ENCODE peak calls at places on chromosomes 3 and 15, in ten cellular contexts. One of them, this sample, is unnamed.

GRCh38 chr3:139676634-139677197 is 1.1 kb downstream of the NMNAT3 start:
- DNase-seq in body of pancreas: no peak
- DNase-seq in Daoy: no peak
- DNase-seq in amniotic epithelial cell: no peak
- DNase-seq in neural crest cell: no peak
- DNase-seq in CD4-positive, alpha-beta T cell: no peak
- DNase-seq in Kasumi-1: peak
- DNase-seq in activated CD4-positive, alpha-beta T cell treated with anti-CD3 and anti-CD28 coated beads, Interleukin-2, amount 50 U/mL, for 1 hour: no peak
- DNase-seq in GM20000: no peak
- DNase-seq in NCI-H1417: no peak
- DNase-seq in this sample: no peak

GRCh38 chr15:55775316-55775715 is 32.4 kb upstream of the PRTG start:
- DNase-seq in body of pancreas: no peak
- DNase-seq in Daoy: no peak
- DNase-seq in amniotic epithelial cell: no peak
- DNase-seq in neural crest cell: peak
- DNase-seq in CD4-positive, alpha-beta T cell: no peak
- DNase-seq in Kasumi-1: no peak
- DNase-seq in activated CD4-positive, alpha-beta T cell treated with anti-CD3 and anti-CD28 coated beads, Interleukin-2, amount 50 U/mL, for 1 hour: no peak
- DNase-seq in GM20000: no peak
- DNase-seq in NCI-H1417: peak
- DNase-seq in this sample: no peak

GRCh38 chr3:170233532-170233931 is 11.3 kb downstream of the PRKCI start:
- DNase-seq in body of pancreas: no peak
- DNase-seq in Daoy: no peak
- DNase-seq in amniotic epithelial cell: peak
- DNase-seq in neural crest cell: no peak
- DNase-seq in CD4-positive, alpha-beta T cell: no peak
- DNase-seq in Kasumi-1: no peak
- DNase-seq in activated CD4-positive, alpha-beta T cell treated with anti-CD3 and anti-CD28 coated beads, Interleukin-2, amount 50 U/mL, for 1 hour: no peak
- DNase-seq in GM20000: no peak
- DNase-seq in NCI-H1417: no peak
- DNase-seq in this sample: no peak

GRCh38 chr15:26889298-26889898 is 22.5 kb downstream of the GABRA5 start:
- DNase-seq in body of pancreas: peak
- DNase-seq in Daoy: peak
- DNase-seq in amniotic epithelial cell: peak
- DNase-seq in neural crest cell: peak
- DNase-seq in CD4-positive, alpha-beta T cell: peak
- DNase-seq in Kasumi-1: peak
- DNase-seq in activated CD4-positive, alpha-beta T cell treated with anti-CD3 and anti-CD28 coated beads, Interleukin-2, amount 50 U/mL, for 1 hour: peak
- DNase-seq in GM20000: peak
- DNase-seq in NCI-H1417: peak
- DNase-seq in this sample: peak

GRCh38 chr15:95887666-95888480 is 442.6 kb upstream of the NR2F2 start:
- DNase-seq in body of pancreas: no peak
- DNase-seq in Daoy: no peak
- DNase-seq in amniotic epithelial cell: peak
- DNase-seq in neural crest cell: no peak
- DNase-seq in CD4-positive, alpha-beta T cell: no peak
- DNase-seq in Kasumi-1: no peak
- DNase-seq in activated CD4-positive, alpha-beta T cell treated with anti-CD3 and anti-CD28 coated beads, Interleukin-2, amount 50 U/mL, for 1 hour: no peak
- DNase-seq in GM20000: no peak
- DNase-seq in NCI-H1417: no peak
- DNase-seq in this sample: no peak

GRCh38 chr15:75353604-75354003 is 6.8 kb downstream of the NEIL1 start:
- DNase-seq in body of pancreas: no peak
- DNase-seq in Daoy: no peak
- DNase-seq in amniotic epithelial cell: no peak
- DNase-seq in neural crest cell: no peak
- DNase-seq in CD4-positive, alpha-beta T cell: no peak
- DNase-seq in Kasumi-1: no peak
- DNase-seq in activated CD4-positive, alpha-beta T cell treated with anti-CD3 and anti-CD28 coated beads, Interleukin-2, amount 50 U/mL, for 1 hour: no peak
- DNase-seq in GM20000: no peak
- DNase-seq in NCI-H1417: no peak
- DNase-seq in this sample: no peak

GRCh38 chr15:47812436-47813109 is 95.3 kb downstream of the SEMA6D start:
- DNase-seq in body of pancreas: no peak
- DNase-seq in Daoy: no peak
- DNase-seq in amniotic epithelial cell: peak
- DNase-seq in neural crest cell: no peak
- DNase-seq in CD4-positive, alpha-beta T cell: no peak
- DNase-seq in Kasumi-1: no peak
- DNase-seq in activated CD4-positive, alpha-beta T cell treated with anti-CD3 and anti-CD28 coated beads, Interleukin-2, amount 50 U/mL, for 1 hour: no peak
- DNase-seq in GM20000: peak
- DNase-seq in NCI-H1417: no peak
- DNase-seq in this sample: no peak

GRCh38 chr15:74213858-74214284 is 11.3 kb upstream of the STRA6 start:
- DNase-seq in body of pancreas: no peak
- DNase-seq in Daoy: no peak
- DNase-seq in amniotic epithelial cell: no peak
- DNase-seq in neural crest cell: peak
- DNase-seq in CD4-positive, alpha-beta T cell: no peak
- DNase-seq in Kasumi-1: no peak
- DNase-seq in activated CD4-positive, alpha-beta T cell treated with anti-CD3 and anti-CD28 coated beads, Interleukin-2, amount 50 U/mL, for 1 hour: no peak
- DNase-seq in GM20000: no peak
- DNase-seq in NCI-H1417: peak
- DNase-seq in this sample: no peak

GRCh38 chr3:113212845-113213375 is 1.6 kb downstream of the BOC start:
- DNase-seq in body of pancreas: no peak
- DNase-seq in Daoy: peak
- DNase-seq in amniotic epithelial cell: no peak
- DNase-seq in neural crest cell: no peak
- DNase-seq in CD4-positive, alpha-beta T cell: no peak
- DNase-seq in Kasumi-1: no peak
- DNase-seq in activated CD4-positive, alpha-beta T cell treated with anti-CD3 and anti-CD28 coated beads, Interleukin-2, amount 50 U/mL, for 1 hour: no peak
- DNase-seq in GM20000: no peak
- DNase-seq in NCI-H1417: no peak
- DNase-seq in this sample: no peak

GRCh38 chr3:171173732-171174131 is 147.2 kb upstream of the SLC2A2 start:
- DNase-seq in body of pancreas: peak
- DNase-seq in Daoy: no peak
- DNase-seq in amniotic epithelial cell: peak
- DNase-seq in neural crest cell: no peak
- DNase-seq in CD4-positive, alpha-beta T cell: no peak
- DNase-seq in Kasumi-1: peak
- DNase-seq in activated CD4-positive, alpha-beta T cell treated with anti-CD3 and anti-CD28 coated beads, Interleukin-2, amount 50 U/mL, for 1 hour: no peak
- DNase-seq in GM20000: peak
- DNase-seq in NCI-H1417: no peak
- DNase-seq in this sample: no peak

GRCh38 chr15:49495993-49496747 is 73.1 kb downstream of the FGF7 start:
- DNase-seq in body of pancreas: no peak
- DNase-seq in Daoy: no peak
- DNase-seq in amniotic epithelial cell: peak
- DNase-seq in neural crest cell: no peak
- DNase-seq in CD4-positive, alpha-beta T cell: no peak
- DNase-seq in Kasumi-1: no peak
- DNase-seq in activated CD4-positive, alpha-beta T cell treated with anti-CD3 and anti-CD28 coated beads, Interleukin-2, amount 50 U/mL, for 1 hour: no peak
- DNase-seq in GM20000: no peak
- DNase-seq in NCI-H1417: no peak
- DNase-seq in this sample: no peak

GRCh38 chr3:166743463-166744134 is 636.5 kb downstream of the ZBBX start:
- DNase-seq in body of pancreas: no peak
- DNase-seq in Daoy: no peak
- DNase-seq in amniotic epithelial cell: no peak
- DNase-seq in neural crest cell: no peak
- DNase-seq in CD4-positive, alpha-beta T cell: no peak
- DNase-seq in Kasumi-1: no peak
- DNase-seq in activated CD4-positive, alpha-beta T cell treated with anti-CD3 and anti-CD28 coated beads, Interleukin-2, amount 50 U/mL, for 1 hour: no peak
- DNase-seq in GM20000: no peak
- DNase-seq in NCI-H1417: no peak
- DNase-seq in this sample: no peak

GRCh38 chr3:179196098-179196497 is 47.9 kb downstream of the PIK3CA start:
- DNase-seq in body of pancreas: no peak
- DNase-seq in Daoy: peak
- DNase-seq in amniotic epithelial cell: peak
- DNase-seq in neural crest cell: no peak
- DNase-seq in CD4-positive, alpha-beta T cell: no peak
- DNase-seq in Kasumi-1: no peak
- DNase-seq in activated CD4-positive, alpha-beta T cell treated with anti-CD3 and anti-CD28 coated beads, Interleukin-2, amount 50 U/mL, for 1 hour: no peak
- DNase-seq in GM20000: peak
- DNase-seq in NCI-H1417: no peak
- DNase-seq in this sample: no peak

GRCh38 chr3:17158941-17159682 is 274.4 kb downstream of the PLCL2 start:
- DNase-seq in body of pancreas: no peak
- DNase-seq in Daoy: no peak
- DNase-seq in amniotic epithelial cell: peak
- DNase-seq in neural crest cell: no peak
- DNase-seq in CD4-positive, alpha-beta T cell: no peak
- DNase-seq in Kasumi-1: no peak
- DNase-seq in activated CD4-positive, alpha-beta T cell treated with anti-CD3 and anti-CD28 coated beads, Interleukin-2, amount 50 U/mL, for 1 hour: no peak
- DNase-seq in GM20000: no peak
- DNase-seq in NCI-H1417: no peak
- DNase-seq in this sample: no peak

GRCh38 chr3:188901126-188901525 is 270.6 kb upstream of the TPRG1 start:
- DNase-seq in body of pancreas: no peak
- DNase-seq in Daoy: peak
- DNase-seq in amniotic epithelial cell: no peak
- DNase-seq in neural crest cell: no peak
- DNase-seq in CD4-positive, alpha-beta T cell: no peak
- DNase-seq in Kasumi-1: no peak
- DNase-seq in activated CD4-positive, alpha-beta T cell treated with anti-CD3 and anti-CD28 coated beads, Interleukin-2, amount 50 U/mL, for 1 hour: no peak
- DNase-seq in GM20000: no peak
- DNase-seq in NCI-H1417: no peak
- DNase-seq in this sample: no peak

GRCh38 chr3:175329373-175329772 is 470.2 kb downstream of the NAALADL2 start:
- DNase-seq in body of pancreas: no peak
- DNase-seq in Daoy: no peak
- DNase-seq in amniotic epithelial cell: no peak
- DNase-seq in neural crest cell: no peak
- DNase-seq in CD4-positive, alpha-beta T cell: no peak
- DNase-seq in Kasumi-1: no peak
- DNase-seq in activated CD4-positive, alpha-beta T cell treated with anti-CD3 and anti-CD28 coated beads, Interleukin-2, amount 50 U/mL, for 1 hour: no peak
- DNase-seq in GM20000: no peak
- DNase-seq in NCI-H1417: no peak
- DNase-seq in this sample: no peak

GRCh38 chr3:129230311-129231019 is 18.9 kb upstream of the COPG1 start:
- DNase-seq in body of pancreas: no peak
- DNase-seq in Daoy: peak
- DNase-seq in amniotic epithelial cell: peak
- DNase-seq in neural crest cell: no peak
- DNase-seq in CD4-positive, alpha-beta T cell: no peak
- DNase-seq in Kasumi-1: peak
- DNase-seq in activated CD4-positive, alpha-beta T cell treated with anti-CD3 and anti-CD28 coated beads, Interleukin-2, amount 50 U/mL, for 1 hour: no peak
- DNase-seq in GM20000: no peak
- DNase-seq in NCI-H1417: no peak
- DNase-seq in this sample: no peak

GRCh38 chr15:79017953-79018352 is 72.6 kb downstream of the RASGRF1 start:
- DNase-seq in body of pancreas: no peak
- DNase-seq in Daoy: no peak
- DNase-seq in amniotic epithelial cell: no peak
- DNase-seq in neural crest cell: no peak
- DNase-seq in CD4-positive, alpha-beta T cell: no peak
- DNase-seq in Kasumi-1: no peak
- DNase-seq in activated CD4-positive, alpha-beta T cell treated with anti-CD3 and anti-CD28 coated beads, Interleukin-2, amount 50 U/mL, for 1 hour: no peak
- DNase-seq in GM20000: no peak
- DNase-seq in NCI-H1417: no peak
- DNase-seq in this sample: no peak

GRCh38 chr3:176595307-176595706 is 602.0 kb downstream of the TBL1XR1 start:
- DNase-seq in body of pancreas: no peak
- DNase-seq in Daoy: no peak
- DNase-seq in amniotic epithelial cell: peak
- DNase-seq in neural crest cell: no peak
- DNase-seq in CD4-positive, alpha-beta T cell: no peak
- DNase-seq in Kasumi-1: no peak
- DNase-seq in activated CD4-positive, alpha-beta T cell treated with anti-CD3 and anti-CD28 coated beads, Interleukin-2, amount 50 U/mL, for 1 hour: no peak
- DNase-seq in GM20000: no peak
- DNase-seq in NCI-H1417: no peak
- DNase-seq in this sample: no peak

GRCh38 chr3:160434071-160434470 is 15.5 kb downstream of the TRIM59 start:
- DNase-seq in body of pancreas: no peak
- DNase-seq in Daoy: no peak
- DNase-seq in amniotic epithelial cell: peak
- DNase-seq in neural crest cell: no peak
- DNase-seq in CD4-positive, alpha-beta T cell: no peak
- DNase-seq in Kasumi-1: no peak
- DNase-seq in activated CD4-positive, alpha-beta T cell treated with anti-CD3 and anti-CD28 coated beads, Interleukin-2, amount 50 U/mL, for 1 hour: no peak
- DNase-seq in GM20000: no peak
- DNase-seq in NCI-H1417: no peak
- DNase-seq in this sample: no peak

GRCh38 chr3:55607844-55608243 is 120.7 kb upstream of the WNT5A start:
- DNase-seq in body of pancreas: no peak
- DNase-seq in Daoy: no peak
- DNase-seq in amniotic epithelial cell: peak
- DNase-seq in neural crest cell: no peak
- DNase-seq in CD4-positive, alpha-beta T cell: no peak
- DNase-seq in Kasumi-1: no peak
- DNase-seq in activated CD4-positive, alpha-beta T cell treated with anti-CD3 and anti-CD28 coated beads, Interleukin-2, amount 50 U/mL, for 1 hour: no peak
- DNase-seq in GM20000: peak
- DNase-seq in NCI-H1417: peak
- DNase-seq in this sample: no peak

GRCh38 chr3:86988235-86988634 is 2.7 kb downstream of the VGLL3 start:
- DNase-seq in body of pancreas: no peak
- DNase-seq in Daoy: peak
- DNase-seq in amniotic epithelial cell: peak
- DNase-seq in neural crest cell: no peak
- DNase-seq in CD4-positive, alpha-beta T cell: no peak
- DNase-seq in Kasumi-1: no peak
- DNase-seq in activated CD4-positive, alpha-beta T cell treated with anti-CD3 and anti-CD28 coated beads, Interleukin-2, amount 50 U/mL, for 1 hour: no peak
- DNase-seq in GM20000: no peak
- DNase-seq in NCI-H1417: no peak
- DNase-seq in this sample: no peak

GRCh38 chr15:68644088-68644904 is 65.5 kb downstream of the CORO2B start:
- DNase-seq in body of pancreas: no peak
- DNase-seq in Daoy: peak
- DNase-seq in amniotic epithelial cell: peak
- DNase-seq in neural crest cell: no peak
- DNase-seq in CD4-positive, alpha-beta T cell: no peak
- DNase-seq in Kasumi-1: no peak
- DNase-seq in activated CD4-positive, alpha-beta T cell treated with anti-CD3 and anti-CD28 coated beads, Interleukin-2, amount 50 U/mL, for 1 hour: no peak
- DNase-seq in GM20000: no peak
- DNase-seq in NCI-H1417: no peak
- DNase-seq in this sample: no peak

GRCh38 chr3:32193101-32193500 is 45.4 kb upstream of the CMTM8 start:
- DNase-seq in body of pancreas: no peak
- DNase-seq in Daoy: no peak
- DNase-seq in amniotic epithelial cell: no peak
- DNase-seq in neural crest cell: no peak
- DNase-seq in CD4-positive, alpha-beta T cell: no peak
- DNase-seq in Kasumi-1: no peak
- DNase-seq in activated CD4-positive, alpha-beta T cell treated with anti-CD3 and anti-CD28 coated beads, Interleukin-2, amount 50 U/mL, for 1 hour: no peak
- DNase-seq in GM20000: no peak
- DNase-seq in NCI-H1417: no peak
- DNase-seq in this sample: no peak

GRCh38 chr3:60594025-60594424 is 657.2 kb downstream of the FHIT start:
- DNase-seq in body of pancreas: peak
- DNase-seq in Daoy: no peak
- DNase-seq in amniotic epithelial cell: peak
- DNase-seq in neural crest cell: no peak
- DNase-seq in CD4-positive, alpha-beta T cell: no peak
- DNase-seq in Kasumi-1: peak
- DNase-seq in activated CD4-positive, alpha-beta T cell treated with anti-CD3 and anti-CD28 coated beads, Interleukin-2, amount 50 U/mL, for 1 hour: no peak
- DNase-seq in GM20000: no peak
- DNase-seq in NCI-H1417: no peak
- DNase-seq in this sample: no peak

GRCh38 chr3:61875073-61875472 is 313.7 kb downstream of the PTPRG start:
- DNase-seq in body of pancreas: no peak
- DNase-seq in Daoy: no peak
- DNase-seq in amniotic epithelial cell: peak
- DNase-seq in neural crest cell: no peak
- DNase-seq in CD4-positive, alpha-beta T cell: no peak
- DNase-seq in Kasumi-1: peak
- DNase-seq in activated CD4-positive, alpha-beta T cell treated with anti-CD3 and anti-CD28 coated beads, Interleukin-2, amount 50 U/mL, for 1 hour: no peak
- DNase-seq in GM20000: no peak
- DNase-seq in NCI-H1417: no peak
- DNase-seq in this sample: no peak

GRCh38 chr15:100932676-100933348 is 13.7 kb downstream of the LRRK1 start:
- DNase-seq in body of pancreas: no peak
- DNase-seq in Daoy: no peak
- DNase-seq in amniotic epithelial cell: no peak
- DNase-seq in neural crest cell: no peak
- DNase-seq in CD4-positive, alpha-beta T cell: no peak
- DNase-seq in Kasumi-1: peak
- DNase-seq in activated CD4-positive, alpha-beta T cell treated with anti-CD3 and anti-CD28 coated beads, Interleukin-2, amount 50 U/mL, for 1 hour: no peak
- DNase-seq in GM20000: no peak
- DNase-seq in NCI-H1417: no peak
- DNase-seq in this sample: no peak

GRCh38 chr3:194130807-194131589 is 5.0 kb upstream of the HES1 start:
- DNase-seq in body of pancreas: peak
- DNase-seq in Daoy: peak
- DNase-seq in amniotic epithelial cell: peak
- DNase-seq in neural crest cell: no peak
- DNase-seq in CD4-positive, alpha-beta T cell: no peak
- DNase-seq in Kasumi-1: no peak
- DNase-seq in activated CD4-positive, alpha-beta T cell treated with anti-CD3 and anti-CD28 coated beads, Interleukin-2, amount 50 U/mL, for 1 hour: no peak
- DNase-seq in GM20000: peak
- DNase-seq in NCI-H1417: peak
- DNase-seq in this sample: peak

This sample was measured in NCI-H2081.